ENCODE peak calls at places on chromosome 21, in six cellular contexts. W is mammary epithelial cell, D is GM12878, F is astrocyte, O is GM23248, J is HCT116. A is an unnamed sample.
A peak's percentile ranks its signal among the peaks of the same experiment; 100 is the strongest.

GRCh38 chr21:39161064-39161463 is 22.2 kb downstream of the PSMG1 start:
- DNase-seq in W (no peak), D (no peak), F (no peak), O (no peak), J (no peak), A (no peak)

GRCh38 chr21:29182674-29183073 is 52.2 kb downstream of the MAP3K7CL start:
- DNase-seq in W (no peak), D (no peak), F (no peak), O (no peak), J (no peak), A (no peak)

GRCh38 chr21:27300770-27301169 is 333.9 kb upstream of the ADAMTS5 start:
- DNase-seq in W (no peak), D (no peak), F (peak; percentile 28), O (peak; percentile 78), J (no peak), A (no peak)

GRCh38 chr21:42213082-42213774 is 5.7 kb upstream of the ABCG1 start:
- DNase-seq in W (no peak), D (no peak), F (no peak), O (no peak), J (no peak), A (no peak)

GRCh38 chr21:15241997-15242767 is 177.4 kb upstream of the NRIP1 start:
- DNase-seq in W (peak; percentile 37), D (no peak), F (no peak), O (no peak), J (no peak), A (peak; percentile 18)

GRCh38 chr21:33762798-33763572 is 120.7 kb downstream of the ITSN1 start:
- DNase-seq in W (peak; percentile 28), D (no peak), F (peak; percentile 79), O (peak; percentile 60), J (no peak), A (no peak)

GRCh38 chr21:15631342-15631741 is 98.4 kb upstream of the USP25 start:
- DNase-seq in W (peak; percentile 23), D (no peak), F (peak; percentile 65), O (peak; percentile 90), J (no peak), A (no peak)

GRCh38 chr21:41180752-41181151 is 12.8 kb downstream of the BACE2 start:
- DNase-seq in W (no peak), D (no peak), F (no peak), O (no peak), J (no peak), A (no peak)

GRCh38 chr21:35521852-35522505 is 472.9 kb upstream of the RUNX1 start:
- DNase-seq in W (peak; percentile 51), D (no peak), F (no peak), O (no peak), J (no peak), A (no peak)

GRCh38 chr21:29376556-29376955 is 77.8 kb downstream of the BACH1 start:
- DNase-seq in W (no peak), D (no peak), F (no peak), O (peak; percentile 46), J (peak; percentile 39), A (peak; percentile 70)

GRCh38 chr21:32977216-32977615 is 48.5 kb upstream of the OLIG2 start:
- DNase-seq in W (no peak), D (no peak), F (no peak), O (no peak), J (no peak), A (no peak)

GRCh38 chr21:40466893-40467483 is 380.0 kb downstream of the DSCAM start:
- DNase-seq in W (peak; percentile 8), D (no peak), F (peak; percentile 12), O (no peak), J (no peak), A (peak; percentile 33)

GRCh38 chr21:15732290-15732995 is 2.7 kb downstream of the USP25 start:
- DNase-seq in W (peak; percentile 40), D (peak; percentile 57), F (no peak), O (peak; percentile 24), J (no peak), A (no peak)

GRCh38 chr21:46243325-46243724 is 14.8 kb upstream of the LSS start:
- DNase-seq in W (no peak), D (no peak), F (no peak), O (no peak), J (no peak), A (no peak)

GRCh38 chr21:22791986-22792560 is 1793.9 kb downstream of the NCAM2 start:
- DNase-seq in W (no peak), D (no peak), F (peak; percentile 3), O (peak; percentile 70), J (no peak), A (peak; percentile 72)

GRCh38 chr21:37445228-37445627 is 78.7 kb downstream of the DYRK1A start:
- DNase-seq in W (no peak), D (no peak), F (peak; percentile 74), O (peak; percentile 90), J (no peak), A (no peak)
- H3K4me1 ChIP-seq in W (peaks cover 9% of the 10 kb centered on the region), D (no peaks in the 10 kb centered on the region), F (peaks cover 14% of the 10 kb centered on the region), O (peaks cover 27% of the 10 kb centered on the region), J (peaks cover 16% of the 10 kb centered on the region), A (peaks cover 30% of the 10 kb centered on the region)

GRCh38 chr21:30943920-30944319 is 62.5 kb upstream of the KRTAP11-1 start:
- DNase-seq in W (no peak), D (no peak), F (no peak), O (no peak), J (no peak), A (no peak)

GRCh38 chr21:30936207-30936606 is 54.8 kb upstream of the KRTAP11-1 start:
- DNase-seq in W (no peak), D (no peak), F (no peak), O (no peak), J (no peak), A (no peak)

GRCh38 chr21:30942192-30942591 is 60.8 kb upstream of the KRTAP11-1 start:
- DNase-seq in W (no peak), D (no peak), F (no peak), O (no peak), J (no peak), A (no peak)
- H3K4me3 ChIP-seq in W (no peak overlapping the region), D (no peak overlapping the region), F (no peak overlapping the region), O (no peak overlapping the region), J (no peak overlapping the region), A (no peak overlapping the region)

GRCh38 chr21:43942201-43942600 is 69.9 kb upstream of the TRAPPC10 start:
- DNase-seq in W (no peak), D (no peak), F (no peak), O (no peak), J (no peak), A (no peak)

GRCh38 chr21:43940672-43941071 is 71.4 kb upstream of the TRAPPC10 start:
- DNase-seq in W (no peak), D (no peak), F (no peak), O (no peak), J (no peak), A (no peak)

GRCh38 chr21:43944181-43944633 is 67.9 kb upstream of the TRAPPC10 start:
- DNase-seq in W (no peak), D (no peak), F (no peak), O (no peak), J (no peak), A (peak; percentile 34)

GRCh38 chr21:43943512-43944110 is 68.5 kb upstream of the TRAPPC10 start:
- DNase-seq in W (no peak), D (no peak), F (no peak), O (no peak), J (no peak), A (no peak)

DNA sequence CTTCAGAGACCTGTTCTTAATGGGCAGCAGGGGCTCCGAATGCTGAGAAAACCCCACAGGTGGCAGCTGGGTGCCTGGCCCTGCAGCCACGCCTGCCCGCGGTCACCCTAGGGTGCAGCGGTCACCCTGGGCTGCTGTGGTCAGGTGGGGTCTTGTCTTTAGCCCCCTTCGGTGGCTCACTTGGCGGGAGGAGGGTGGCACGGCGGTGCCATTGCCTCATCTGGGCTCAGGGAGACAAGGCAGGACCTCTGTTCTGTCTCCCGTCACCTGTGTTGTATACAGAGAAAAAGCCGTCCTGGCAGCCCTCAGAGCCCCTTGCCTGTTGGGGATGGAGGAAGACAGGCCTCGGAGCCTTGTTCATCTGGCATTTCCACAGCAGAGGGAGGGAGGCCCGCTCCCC is 69.5 kb upstream of the TRAPPC10 start:
- DNase-seq in W (no peak), D (no peak), F (no peak), O (no peak), J (no peak), A (no peak)
- H4K20me1 ChIP-seq in W (no peaks in the 10 kb centered on the region), D (no peaks in the 10 kb centered on the region), F (peaks cover 66% of the 10 kb centered on the region), O (no peaks in the 10 kb centered on the region), J (no peaks in the 10 kb centered on the region), A (no peaks in the 10 kb centered on the region)

GRCh38 chr21:17777321-17777720 is 41.8 kb downstream of the C21orf91 start:
- DNase-seq in W (no peak), D (no peak), F (peak; percentile 49), O (no peak), J (no peak), A (no peak)
- H3K4me1 ChIP-seq in W (no peaks in the 10 kb centered on the region), D (peaks cover 50% of the 10 kb centered on the region), F (no peaks in the 10 kb centered on the region), O (no peaks in the 10 kb centered on the region), J (no peaks in the 10 kb centered on the region), A (peaks cover 6% of the 10 kb centered on the region)

A was measured in neural progenitor cell.